ENCODE peak calls at places on chromosomes 3 and 15, in seven cellular contexts. S is K562, A is neuronal stem cell, Y is body of pancreas, E is tibial artery, H is cardiac muscle cell, U is trophoblast cell. C is an unnamed sample. For H3K9me3 and H3K27me3, the result is how much of the 10 kb centered on the place peaks cover.

GRCh38 chr15:38398134-38398533 is 55.8 kb upstream of the FAM98B start:
- DNase-seq in S (no peak), A (no peak), Y (peak), E (peak), H (peak), U (no peak), C (no peak)

GRCh38 chr15:99564221-99565030 is 1.4 kb upstream of the MEF2A start:
- DNase-seq in S (no peak), A (no peak), Y (peak), E (peak), H (peak), U (no peak), C (no peak)

GRCh38 chr3:58628823-58629562 is 37.6 kb downstream of the FAM3D start:
- DNase-seq in S (no peak), A (no peak), Y (peak), E (peak), H (peak), U (no peak), C (no peak)

GRCh38 chr15:80489030-80489594 is 84.9 kb downstream of the ARNT2 start:
- DNase-seq in S (no peak), A (no peak), Y (no peak), E (no peak), H (peak), U (peak), C (no peak)

GRCh38 chr3:59310736-59311135 is 260.9 kb upstream of the CFAP20DC start:
- DNase-seq in S (no peak), A (no peak), Y (no peak), E (no peak), H (no peak), U (no peak), C (no peak)

GRCh38 chr3:116306720-116307119 is 138.6 kb downstream of the LSAMP start:
- DNase-seq in S (no peak), A (no peak), Y (no peak), E (no peak), H (no peak), U (no peak), C (no peak)

GRCh38 chr3:42023380-42023779 is 61.5 kb upstream of the ULK4 start:
- DNase-seq in S (no peak), A (no peak), Y (no peak), E (no peak), H (no peak), U (no peak), C (no peak)

GRCh38 chr15:95843241-95843851 is 487.2 kb upstream of the NR2F2 start:
- DNase-seq in S (peak), A (no peak), Y (peak), E (no peak), H (peak), U (no peak), C (peak)

GRCh38 chr15:31251165-31251564 is 75.5 kb upstream of the KLF13 start:
- DNase-seq in S (no peak), A (no peak), Y (no peak), E (no peak), H (no peak), U (no peak), C (no peak)

GRCh38 chr15:72200395-72201237 is 3.0 kb upstream of the GRAMD2A start:
- DNase-seq in S (no peak), A (no peak), Y (no peak), E (no peak), H (no peak), U (peak), C (no peak)

GRCh38 chr3:45464336-45464809 is 76.0 kb downstream of the LARS2 start:
- DNase-seq in S (peak), A (peak), Y (peak), E (peak), H (peak), U (no peak), C (no peak)

GRCh38 chr3:117217355-117217754 is 507.8 kb downstream of the TUSC7 start:
- DNase-seq in S (no peak), A (no peak), Y (no peak), E (no peak), H (no peak), U (no peak), C (no peak)

GRCh38 chr15:88990185-88990679 is 77.1 kb upstream of the MFGE8 start:
- DNase-seq in S (peak), A (no peak), Y (no peak), E (no peak), H (no peak), U (peak), C (no peak)

GRCh38 chr15:98866503-98866902 is 141.1 kb downstream of the PGPEP1L start:
- DNase-seq in S (no peak), A (no peak), Y (no peak), E (no peak), H (peak), U (peak), C (no peak)

GRCh38 chr3:107662586-107662985 is 139.8 kb downstream of the BBX start:
- DNase-seq in S (no peak), A (no peak), Y (no peak), E (no peak), H (peak), U (peak), C (no peak)

GRCh38 chr15:57375827-57376694 is at the start of gene CGNL1:
- DNase-seq in S (peak), A (peak), Y (peak), E (peak), H (peak), U (peak), C (no peak)

GRCh38 chr3:22922317-22922716 is 280.8 kb upstream of the UBE2E2 start:
- DNase-seq in S (no peak), A (no peak), Y (no peak), E (no peak), H (peak), U (peak), C (no peak)

GRCh38 chr3:59609967-59610366 is 560.1 kb upstream of the CFAP20DC start:
- DNase-seq in S (no peak), A (no peak), Y (peak), E (no peak), H (peak), U (no peak), C (no peak)

GRCh38 chr3:71109977-71110285 is 473.6 kb downstream of the FOXP1 start:
- DNase-seq in S (no peak), A (no peak), Y (no peak), E (no peak), H (no peak), U (no peak), C (no peak)

GRCh38 chr3:115989927-115990326 is 366.6 kb downstream of the GAP43 start:
- DNase-seq in S (no peak), A (no peak), Y (no peak), E (no peak), H (no peak), U (no peak), C (no peak)

GRCh38 chr3:135238201-135238600 is 443.1 kb downstream of the EPHB1 start:
- DNase-seq in S (no peak), A (no peak), Y (no peak), E (no peak), H (no peak), U (no peak), C (no peak)

GRCh38 chr3:74978684-74979083 is 364.2 kb upstream of the CNTN3 start:
- DNase-seq in S (no peak), A (no peak), Y (no peak), E (no peak), H (no peak), U (no peak), C (no peak)

GRCh38 chr15:41561104-41561776 is 2.2 kb downstream of the TYRO3 start:
- DNase-seq in S (no peak), A (no peak), Y (no peak), E (no peak), H (no peak), U (no peak), C (no peak)

GRCh38 chr3:89467886-89468479 is 360.6 kb downstream of the EPHA3 start:
- DNase-seq in S (no peak), A (peak), Y (no peak), E (no peak), H (no peak), U (no peak), C (no peak)

GRCh38 chr3:179452166-179452544 is 885 bp upstream of the GNB4 start:
- DNase-seq in S (peak), A (no peak), Y (no peak), E (no peak), H (peak), U (peak), C (no peak)

DNA sequence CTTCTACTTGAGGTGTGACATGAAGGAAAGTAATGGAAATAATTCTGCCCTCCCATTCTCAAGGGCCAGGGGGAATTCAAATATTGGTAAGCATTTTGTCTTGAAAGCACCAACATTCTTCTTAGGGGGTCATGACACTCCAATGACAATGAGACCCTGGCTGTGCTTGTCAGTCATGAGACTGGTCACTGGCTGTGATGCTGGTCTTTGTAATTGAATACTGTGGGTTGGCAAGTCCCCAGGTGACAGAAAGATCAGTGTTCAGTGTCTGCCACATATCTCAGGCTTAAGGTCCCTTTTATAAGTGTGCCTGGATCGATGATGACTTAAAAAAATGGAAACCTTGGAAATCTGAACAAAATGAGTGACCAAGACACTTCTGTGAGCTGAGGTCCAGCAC is 151.4 kb downstream of the SNRPN start:
- DNase-seq in S (no peak), A (no peak), Y (no peak), E (no peak), H (no peak), U (no peak), C (no peak)
- H3K9me3 ChIP-seq in S (under half), A (under half), Y (under half), E (half or more), H (under half), U (under half), C (under half)

GRCh38 chr3:137762674-137763593 is 1.2 kb upstream of the SOX14 start:
- DNase-seq in S (no peak), A (no peak), Y (no peak), E (no peak), H (no peak), U (peak), C (no peak)

GRCh38 chr3:137760341-137761098 is 3.6 kb upstream of the SOX14 start:
- DNase-seq in S (no peak), A (no peak), Y (no peak), E (no peak), H (no peak), U (no peak), C (no peak)

GRCh38 chr3:137763594-137763938 is 549 bp upstream of the SOX14 start:
- DNase-seq in S (no peak), A (no peak), Y (no peak), E (no peak), H (no peak), U (peak), C (no peak)

GRCh38 chr3:137761099-137761562 is 3.0 kb upstream of the SOX14 start:
- DNase-seq in S (no peak), A (no peak), Y (no peak), E (no peak), H (no peak), U (peak), C (no peak)

GRCh38 chr3:137761563-137762503 is 2.3 kb upstream of the SOX14 start:
- DNase-seq in S (no peak), A (no peak), Y (no peak), E (no peak), H (no peak), U (peak), C (no peak)
- H3K27me3 ChIP-seq in S (under half), A (under half), Y (under half), E (under half), H (half or more), U (half or more), C (half or more)

GRCh38 chr3:163692484-163692883 is 1385.8 kb downstream of the SI start:
- DNase-seq in S (no peak), A (no peak), Y (no peak), E (no peak), H (no peak), U (no peak), C (no peak)
- H3K9me3 ChIP-seq in S (under half), A (under half), Y (under half), E (under half), H (under half), U (under half), C (under half)

GRCh38 chr3:9690451-9691450 is 12.9 kb upstream of the CPNE9 start:
- DNase-seq in S (peak), A (no peak), Y (no peak), E (no peak), H (peak), U (no peak), C (no peak)
- H3K27me3 ChIP-seq in S (under half), A (under half), Y (under half), E (under half), H (under half), U (under half), C (under half)

GRCh38 chr3:138539352-138539751 is 54.7 kb downstream of the CEP70 start:
- DNase-seq in S (no peak), A (no peak), Y (no peak), E (no peak), H (no peak), U (no peak), C (no peak)
- H3K9me3 ChIP-seq in S (under half), A (under half), Y (under half), E (under half), H (under half), U (under half), C (under half)

DNA sequence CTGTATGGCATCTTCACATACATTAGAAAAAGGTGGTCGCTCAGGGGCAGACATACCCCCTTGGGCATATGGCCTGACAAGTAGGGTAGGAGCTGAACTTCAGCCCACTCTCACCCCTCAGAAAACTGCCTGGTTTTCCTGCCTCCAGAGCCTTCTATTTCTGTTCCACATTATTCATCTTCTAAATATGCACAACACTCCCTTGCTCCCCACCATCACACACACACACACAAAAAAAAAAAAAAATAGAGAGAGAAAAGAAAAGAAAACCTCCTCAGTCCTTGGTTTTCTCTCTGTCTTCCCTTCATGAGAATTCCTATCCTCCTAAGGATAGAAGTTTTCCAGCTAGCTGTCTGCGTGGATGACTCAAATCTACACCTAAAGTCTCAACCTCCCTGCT is 5.6 kb upstream of the ROPN1 start:
- DNase-seq in S (no peak), A (no peak), Y (no peak), E (no peak), H (no peak), U (no peak), C (no peak)
- H3K27me3 ChIP-seq in S (under half), A (under half), Y (under half), E (under half), H (half or more), U (under half), C (under half)

DNA sequence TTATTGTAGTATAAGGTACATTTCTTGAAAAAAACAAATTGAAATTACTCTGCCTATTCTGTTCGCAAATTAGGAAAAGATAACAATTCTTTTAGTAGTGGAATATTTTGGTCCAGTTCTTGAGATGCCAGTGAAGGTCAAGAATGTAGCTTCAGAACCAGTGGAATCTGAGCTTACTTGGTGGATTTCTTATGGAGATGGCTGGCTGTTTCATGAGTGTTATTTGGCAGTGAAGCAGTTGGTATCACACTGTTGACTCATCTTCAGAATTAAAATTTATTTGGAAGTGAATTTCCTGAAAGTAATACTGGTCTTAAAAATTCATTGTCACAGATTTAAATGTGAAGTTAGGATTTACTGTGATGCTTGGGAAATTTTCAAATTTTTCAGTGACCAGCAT is 19.1 kb downstream of the RNF13 start:
- DNase-seq in S (no peak), A (no peak), Y (no peak), E (no peak), H (no peak), U (no peak), C (no peak)
- H3K9me3 ChIP-seq in S (under half), A (under half), Y (under half), E (under half), H (under half), U (under half), C (under half)